ENCODE peak calls at places on chromosomes 1 and 21, in nine cellular contexts. One of them, this sample, is unnamed. For H3K4me1, the result is how much of the 10 kb centered on the place peaks cover.

GRCh38 chr1:117093870-117094621 is 27.5 kb downstream of the TRIM45 start:
- DNase-seq in mesenchymal stem cell: peak
- DNase-seq in effector memory CD4-positive, alpha-beta T cell: no peak
- DNase-seq in endodermal cell: peak
- DNase-seq in aorta: no peak
- DNase-seq in sigmoid colon: no peak
- DNase-seq in thoracic aorta: peak
- DNase-seq in heart right ventricle: no peak
- DNase-seq in left lung: no peak
- DNase-seq in this sample: no peak

GRCh38 chr1:233334092-233334491 is 6.6 kb downstream of the MAP3K21 start:
- DNase-seq in mesenchymal stem cell: no peak
- DNase-seq in effector memory CD4-positive, alpha-beta T cell: no peak
- DNase-seq in endodermal cell: no peak
- DNase-seq in aorta: no peak
- DNase-seq in sigmoid colon: no peak
- DNase-seq in thoracic aorta: no peak
- DNase-seq in heart right ventricle: no peak
- DNase-seq in left lung: no peak
- DNase-seq in this sample: no peak

GRCh38 chr21:31576428-31576827 is 83.1 kb upstream of the SOD1 start:
- DNase-seq in mesenchymal stem cell: no peak
- DNase-seq in effector memory CD4-positive, alpha-beta T cell: no peak
- DNase-seq in endodermal cell: no peak
- DNase-seq in aorta: no peak
- DNase-seq in sigmoid colon: no peak
- DNase-seq in thoracic aorta: no peak
- DNase-seq in heart right ventricle: no peak
- DNase-seq in left lung: no peak
- DNase-seq in this sample: no peak

GRCh38 chr1:119713538-119714456 is 2.1 kb downstream of the PHGDH start:
- DNase-seq in mesenchymal stem cell: peak
- DNase-seq in effector memory CD4-positive, alpha-beta T cell: no peak
- DNase-seq in endodermal cell: peak
- DNase-seq in aorta: no peak
- DNase-seq in sigmoid colon: no peak
- DNase-seq in thoracic aorta: no peak
- DNase-seq in heart right ventricle: no peak
- DNase-seq in left lung: no peak
- DNase-seq in this sample: no peak

GRCh38 chr1:50917128-50917795 is 42.8 kb downstream of the FAF1 start:
- DNase-seq in mesenchymal stem cell: no peak
- DNase-seq in effector memory CD4-positive, alpha-beta T cell: no peak
- DNase-seq in endodermal cell: no peak
- DNase-seq in aorta: no peak
- DNase-seq in sigmoid colon: no peak
- DNase-seq in thoracic aorta: no peak
- DNase-seq in heart right ventricle: no peak
- DNase-seq in left lung: no peak
- DNase-seq in this sample: no peak

GRCh38 chr1:153430166-153430553 is 13.8 kb downstream of the S100A7A start:
- DNase-seq in mesenchymal stem cell: no peak
- DNase-seq in effector memory CD4-positive, alpha-beta T cell: no peak
- DNase-seq in endodermal cell: no peak
- DNase-seq in aorta: no peak
- DNase-seq in sigmoid colon: no peak
- DNase-seq in thoracic aorta: no peak
- DNase-seq in heart right ventricle: no peak
- DNase-seq in left lung: no peak
- DNase-seq in this sample: no peak

GRCh38 chr1:240998024-240998423 is 359.0 kb downstream of the RGS7 start:
- DNase-seq in mesenchymal stem cell: peak
- DNase-seq in effector memory CD4-positive, alpha-beta T cell: no peak
- DNase-seq in endodermal cell: no peak
- DNase-seq in aorta: no peak
- DNase-seq in sigmoid colon: no peak
- DNase-seq in thoracic aorta: no peak
- DNase-seq in heart right ventricle: no peak
- DNase-seq in left lung: no peak
- DNase-seq in this sample: no peak

GRCh38 chr1:11638121-11638520 is 16.1 kb downstream of the FBXO2 start:
- DNase-seq in mesenchymal stem cell: no peak
- DNase-seq in effector memory CD4-positive, alpha-beta T cell: no peak
- DNase-seq in endodermal cell: no peak
- DNase-seq in aorta: no peak
- DNase-seq in sigmoid colon: no peak
- DNase-seq in thoracic aorta: no peak
- DNase-seq in heart right ventricle: no peak
- DNase-seq in left lung: no peak
- DNase-seq in this sample: no peak

GRCh38 chr1:110412576-110412975 is 5.1 kb upstream of the LAMTOR5 start:
- DNase-seq in mesenchymal stem cell: peak
- DNase-seq in effector memory CD4-positive, alpha-beta T cell: peak
- DNase-seq in endodermal cell: peak
- DNase-seq in aorta: peak
- DNase-seq in sigmoid colon: peak
- DNase-seq in thoracic aorta: no peak
- DNase-seq in heart right ventricle: peak
- DNase-seq in left lung: peak
- DNase-seq in this sample: peak

GRCh38 chr1:29517251-29518080 is 281.1 kb downstream of the PTPRU start:
- DNase-seq in mesenchymal stem cell: no peak
- DNase-seq in effector memory CD4-positive, alpha-beta T cell: no peak
- DNase-seq in endodermal cell: no peak
- DNase-seq in aorta: peak
- DNase-seq in sigmoid colon: peak
- DNase-seq in thoracic aorta: no peak
- DNase-seq in heart right ventricle: no peak
- DNase-seq in left lung: no peak
- DNase-seq in this sample: peak

GRCh38 chr1:165875604-165876003 is 48.2 kb downstream of the UCK2 start:
- DNase-seq in mesenchymal stem cell: no peak
- DNase-seq in effector memory CD4-positive, alpha-beta T cell: no peak
- DNase-seq in endodermal cell: no peak
- DNase-seq in aorta: no peak
- DNase-seq in sigmoid colon: no peak
- DNase-seq in thoracic aorta: no peak
- DNase-seq in heart right ventricle: no peak
- DNase-seq in left lung: no peak
- DNase-seq in this sample: no peak
- H3K4me1 ChIP-seq in mesenchymal stem cell: under half
- H3K4me1 ChIP-seq in effector memory CD4-positive, alpha-beta T cell: under half
- H3K4me1 ChIP-seq in endodermal cell: under half
- H3K4me1 ChIP-seq in aorta: under half
- H3K4me1 ChIP-seq in sigmoid colon: under half
- H3K4me1 ChIP-seq in thoracic aorta: under half
- H3K4me1 ChIP-seq in heart right ventricle: under half
- H3K4me1 ChIP-seq in left lung: under half
- H3K4me1 ChIP-seq in this sample: under half

GRCh38 chr1:8891405-8891804 is 12.9 kb upstream of the ENO1 start:
- DNase-seq in mesenchymal stem cell: no peak
- DNase-seq in effector memory CD4-positive, alpha-beta T cell: no peak
- DNase-seq in endodermal cell: no peak
- DNase-seq in aorta: no peak
- DNase-seq in sigmoid colon: no peak
- DNase-seq in thoracic aorta: no peak
- DNase-seq in heart right ventricle: no peak
- DNase-seq in left lung: no peak
- DNase-seq in this sample: no peak
- H3K4me1 ChIP-seq in mesenchymal stem cell: under half
- H3K4me1 ChIP-seq in effector memory CD4-positive, alpha-beta T cell: under half
- H3K4me1 ChIP-seq in endodermal cell: under half
- H3K4me1 ChIP-seq in aorta: under half
- H3K4me1 ChIP-seq in sigmoid colon: under half
- H3K4me1 ChIP-seq in thoracic aorta: under half
- H3K4me1 ChIP-seq in heart right ventricle: under half
- H3K4me1 ChIP-seq in left lung: under half
- H3K4me1 ChIP-seq in this sample: under half

DNA sequence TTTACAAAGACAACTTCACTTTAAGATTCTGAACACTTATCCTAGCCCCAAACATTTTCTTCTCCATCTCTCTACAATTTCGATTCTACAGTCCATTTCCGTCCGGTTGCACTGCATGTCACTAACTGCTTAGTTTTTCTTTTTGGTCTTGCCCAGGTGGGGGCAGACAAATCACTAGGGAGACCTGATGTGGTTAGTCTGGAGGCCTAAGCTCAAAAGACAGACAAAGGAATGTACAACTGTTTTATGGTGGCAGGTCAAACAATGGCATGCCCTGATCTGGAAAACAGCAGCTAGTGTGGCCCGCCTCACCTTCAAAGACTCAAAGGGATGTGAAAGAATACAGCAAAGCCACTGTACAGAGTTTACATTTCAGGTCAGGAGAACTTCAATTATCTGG is 3.8 kb downstream of the ETV3 start:
- DNase-seq in mesenchymal stem cell: no peak
- DNase-seq in effector memory CD4-positive, alpha-beta T cell: no peak
- DNase-seq in endodermal cell: no peak
- DNase-seq in aorta: no peak
- DNase-seq in sigmoid colon: no peak
- DNase-seq in thoracic aorta: no peak
- DNase-seq in heart right ventricle: no peak
- DNase-seq in left lung: no peak
- DNase-seq in this sample: no peak
- H3K4me1 ChIP-seq in mesenchymal stem cell: under half
- H3K4me1 ChIP-seq in effector memory CD4-positive, alpha-beta T cell: half or more
- H3K4me1 ChIP-seq in endodermal cell: under half
- H3K4me1 ChIP-seq in aorta: under half
- H3K4me1 ChIP-seq in sigmoid colon: under half
- H3K4me1 ChIP-seq in thoracic aorta: under half
- H3K4me1 ChIP-seq in heart right ventricle: under half
- H3K4me1 ChIP-seq in left lung: under half
- H3K4me1 ChIP-seq in this sample: under half

DNA sequence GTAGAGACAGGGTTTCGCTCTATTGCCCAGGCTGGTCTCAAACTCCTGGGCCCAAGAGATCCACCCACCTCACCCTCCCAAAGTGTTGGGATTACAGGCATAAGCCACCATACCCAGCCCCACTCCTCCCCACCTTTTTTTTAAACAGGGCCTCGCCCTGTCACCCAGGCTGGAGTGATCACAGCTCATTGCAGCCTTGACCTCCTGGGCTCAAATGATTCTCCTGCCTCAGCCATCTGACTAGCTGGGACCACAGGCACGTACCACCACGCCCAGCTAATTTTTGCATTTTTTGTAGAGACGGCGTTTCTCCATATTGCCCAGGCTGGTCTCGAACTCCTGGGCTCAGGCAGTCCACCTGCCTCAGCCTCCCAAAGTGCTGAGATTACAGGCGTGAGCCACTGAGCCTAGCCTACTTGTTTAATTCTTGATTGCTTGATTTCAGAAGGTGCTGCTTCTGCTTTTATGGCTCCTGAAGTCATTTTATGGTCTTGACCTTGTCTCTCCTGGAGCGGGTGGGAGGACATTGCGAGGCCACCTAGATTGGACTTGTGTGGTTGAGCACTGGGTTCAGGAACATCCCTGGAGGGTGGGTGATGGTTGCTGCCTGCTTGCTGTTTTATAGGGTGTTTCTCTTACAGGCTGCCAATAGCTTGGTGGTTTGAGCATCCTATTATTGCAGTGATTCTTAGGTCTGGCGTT is 81.9 kb downstream of the GALNT2 start:
- DNase-seq in mesenchymal stem cell: no peak
- DNase-seq in effector memory CD4-positive, alpha-beta T cell: no peak
- DNase-seq in endodermal cell: no peak
- DNase-seq in aorta: no peak
- DNase-seq in sigmoid colon: no peak
- DNase-seq in thoracic aorta: no peak
- DNase-seq in heart right ventricle: no peak
- DNase-seq in left lung: no peak
- DNase-seq in this sample: no peak
- H3K4me1 ChIP-seq in mesenchymal stem cell: under half
- H3K4me1 ChIP-seq in effector memory CD4-positive, alpha-beta T cell: under half
- H3K4me1 ChIP-seq in endodermal cell: under half
- H3K4me1 ChIP-seq in aorta: under half
- H3K4me1 ChIP-seq in sigmoid colon: under half
- H3K4me1 ChIP-seq in thoracic aorta: under half
- H3K4me1 ChIP-seq in heart right ventricle: half or more
- H3K4me1 ChIP-seq in left lung: half or more
- H3K4me1 ChIP-seq in this sample: under half

DNA sequence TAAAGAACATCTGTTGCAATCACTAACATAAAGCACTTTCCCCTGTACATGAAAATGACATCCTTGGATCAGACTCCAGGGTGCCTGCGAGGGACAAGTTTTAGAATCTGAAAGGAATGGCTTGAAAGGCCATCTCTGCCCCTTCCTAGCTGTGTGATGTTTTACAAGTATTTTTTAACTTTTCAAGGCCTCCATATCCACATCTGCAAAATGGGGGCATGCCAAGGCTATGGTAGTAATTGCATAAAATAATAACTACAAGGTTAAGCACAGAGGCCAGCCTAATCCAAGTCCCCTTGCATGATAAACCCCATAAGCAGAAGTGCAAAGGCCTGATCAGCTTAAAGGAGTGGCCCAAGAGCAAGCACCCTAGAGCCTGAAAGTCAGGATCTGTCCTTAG is 12.2 kb downstream of the CAPZB start:
- DNase-seq in mesenchymal stem cell: no peak
- DNase-seq in effector memory CD4-positive, alpha-beta T cell: no peak
- DNase-seq in endodermal cell: no peak
- DNase-seq in aorta: no peak
- DNase-seq in sigmoid colon: no peak
- DNase-seq in thoracic aorta: no peak
- DNase-seq in heart right ventricle: no peak
- DNase-seq in left lung: no peak
- DNase-seq in this sample: no peak
- H3K4me1 ChIP-seq in mesenchymal stem cell: under half
- H3K4me1 ChIP-seq in effector memory CD4-positive, alpha-beta T cell: half or more
- H3K4me1 ChIP-seq in endodermal cell: under half
- H3K4me1 ChIP-seq in aorta: under half
- H3K4me1 ChIP-seq in sigmoid colon: half or more
- H3K4me1 ChIP-seq in thoracic aorta: under half
- H3K4me1 ChIP-seq in heart right ventricle: half or more
- H3K4me1 ChIP-seq in left lung: half or more
- H3K4me1 ChIP-seq in this sample: under half